ENCODE peak calls at places on chromosomes 13 and 19, in four cellular contexts. C is K562, B is HCT116, J is HepG2. V is an unnamed sample.

GRCh38 chr19:46299695-46300094 is 2.9 kb downstream of the HIF3A start:
- DNase-seq in C (no peak), B (no peak), J (no peak), V (no peak)

GRCh38 chr19:1286859-1287621 is 1.4 kb downstream of the EFNA2 start:
- DNase-seq in C (no peak), B (no peak), J (no peak), V (no peak)

GRCh38 chr13:44224433-44225149 is 149.0 kb upstream of the SERP2 start:
- DNase-seq in C (no peak), B (no peak), J (no peak), V (no peak)

GRCh38 chr19:33396701-33397535 is 23.4 kb downstream of the CEBPG start:
- DNase-seq in C (no peak), B (no peak), J (peak), V (no peak)

GRCh38 chr13:48251616-48252081 is 18.6 kb downstream of the ITM2B start:
- DNase-seq in C (no peak), B (no peak), J (no peak), V (no peak)

GRCh38 chr19:29530549-29531457 is 5.0 kb downstream of the VSTM2B start:
- DNase-seq in C (no peak), B (no peak), J (no peak), V (no peak)

GRCh38 chr13:66532845-66533244 is 697.3 kb downstream of the PCDH9 start:
- DNase-seq in C (no peak), B (no peak), J (no peak), V (no peak)

GRCh38 chr13:83815598-83815997 is 66.7 kb downstream of the SLITRK1 start:
- DNase-seq in C (no peak), B (no peak), J (no peak), V (no peak)

DNA sequence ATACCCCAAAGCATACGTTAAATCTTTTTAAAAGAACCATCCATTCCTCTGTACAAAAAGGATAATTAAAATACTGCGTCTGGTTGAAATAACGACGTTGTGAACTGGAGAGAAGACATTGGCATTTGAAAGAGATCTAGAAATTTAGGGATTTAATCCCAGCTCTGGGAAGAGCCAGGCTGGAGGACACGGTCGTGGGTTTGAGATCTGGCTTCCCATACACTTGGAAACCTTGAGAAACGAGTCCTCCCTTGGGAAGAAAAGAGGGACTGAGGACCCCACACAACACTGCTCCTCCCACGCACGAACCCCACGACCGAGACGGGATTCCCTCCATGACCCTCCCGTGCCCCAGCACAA is 625 bp downstream of the ZNF709 start:
- DNase-seq in C (no peak), B (no peak), J (no peak), V (no peak)
- H3K27ac ChIP-seq in C (no peak), B (no peak), J (peak), V (peak)

GRCh38 chr19:13763300-13763699 is 1.0 kb upstream of the MRI1 start:
- DNase-seq in C (no peak), B (no peak), J (no peak), V (no peak)
- TF ChIP-seq TCF7L2 in C (no peak), B (no peak), J (no peak), V (no peak)

GRCh38 chr13:110801044-110801443 is 87.5 kb downstream of the ING1 start:
- DNase-seq in C (no peak), B (no peak), J (no peak), V (no peak)
- H3K27ac ChIP-seq in C (no peak), B (no peak), J (no peak), V (no peak)

DNA sequence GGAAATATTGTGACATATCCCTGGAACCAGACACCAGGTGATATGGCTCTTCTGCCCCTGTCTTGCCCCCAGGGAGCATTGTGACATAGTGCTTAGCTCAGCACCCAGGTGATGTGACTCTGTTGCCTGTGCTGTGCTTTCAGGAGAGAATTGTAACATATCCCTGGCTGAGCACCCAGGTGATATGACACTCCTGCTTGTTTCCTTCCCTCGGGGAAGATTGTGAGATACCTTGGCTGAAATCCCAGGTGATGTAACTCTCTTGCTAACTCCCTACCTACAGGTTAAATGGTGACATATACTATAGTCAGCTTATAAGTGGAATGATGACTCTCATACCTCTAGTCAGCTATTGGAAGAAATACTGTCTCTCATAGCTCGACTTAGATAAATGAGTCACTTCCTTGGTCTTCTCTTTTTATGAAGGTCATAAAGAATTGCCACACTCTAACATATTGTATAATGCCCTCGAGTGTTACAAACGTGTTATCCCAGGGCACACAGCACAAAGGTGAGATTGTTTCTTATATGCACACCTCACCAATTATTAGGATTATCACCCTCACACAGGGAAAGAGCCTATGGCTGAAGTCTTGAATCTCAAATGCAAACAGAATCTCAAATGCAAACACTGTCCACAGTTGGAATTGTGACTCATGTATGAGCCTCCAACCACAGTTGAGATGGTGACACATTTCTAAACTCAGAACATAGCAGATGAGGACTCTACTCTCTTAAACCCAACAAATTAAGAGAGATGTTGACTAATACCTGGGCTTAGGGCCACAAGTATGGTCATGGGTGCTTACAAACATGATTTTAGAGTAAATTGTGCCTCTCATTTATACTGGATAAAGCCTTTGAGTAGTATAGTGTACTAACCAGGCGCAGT is 32.7 kb upstream of the ZNF254 start:
- DNase-seq in C (no peak), B (peak), J (peak), V (peak)
- TF ChIP-seq TCF7L2 in C (no peak), B (no peak), J (no peak), V (no peak)

DNA sequence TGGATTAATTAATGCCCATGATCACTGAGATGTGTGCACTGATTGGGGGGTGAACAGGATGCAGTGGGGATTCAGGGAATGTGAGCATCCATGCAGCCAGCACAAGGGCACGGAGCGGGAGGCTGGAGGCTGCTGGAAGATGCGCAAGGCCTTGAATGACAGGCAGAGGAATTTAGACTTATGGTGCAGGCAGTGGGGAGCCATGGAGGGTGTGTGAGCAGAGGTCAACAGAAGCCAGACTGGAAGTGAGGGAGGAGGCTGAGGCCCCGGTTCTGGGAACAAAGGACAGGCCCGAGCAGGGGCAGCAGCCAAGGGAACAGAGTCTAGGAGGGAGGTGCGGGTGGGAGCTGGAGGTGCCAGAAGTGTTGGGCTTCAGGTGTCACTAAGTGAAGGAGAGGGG is 7.3 kb upstream of the COLGALT1 start:
- DNase-seq in C (no peak), B (no peak), J (no peak), V (no peak)
- H3K27ac ChIP-seq in C (no peak), B (no peak), J (no peak), V (no peak)

V was measured in Panc1.